ENCODE peak calls at places on chromosomes 16 and 17, in seven cellular contexts. A is neural progenitor cell; I is stimulated activated CD8-positive, alpha-beta memory T cell treated with anti-CD3 and anti-CD28 coated beads, Interleukin-4, amount 100 ng/mL, for 1 hour; C is EL; O is NCI-H1105 treated with DMSO at 0.1 percent for 48 hours; P is activated T-helper 9 cell treated with anti-CD3 and anti-CD28 coated beads, Interleukin-2, amount 50 U/mL, for 16 hours; W is retinal pigment epithelial cell. T is an unnamed sample.

GRCh38 chr17:51079049-51079448 is 41.6 kb downstream of the SPAG9 start:
- DNase-seq in I (no peak), O (no peak), P (no peak), A (no peak), C (peak), W (no peak), T (no peak)

GRCh38 chr17:29933379-29933778 is 3.4 kb upstream of the SSH2 start:
- DNase-seq in C (peak), P (no peak), I (no peak), W (no peak), O (peak), A (peak), T (peak)

GRCh38 chr16:69845181-69845580 is 83.0 kb downstream of the WWP2 start:
- DNase-seq in C (no peak), A (no peak), P (no peak), O (no peak), W (no peak), I (no peak), T (no peak)

GRCh38 chr16:2090819-2091721 is 43.3 kb downstream of the TSC2 start:
- DNase-seq in W (no peak), P (no peak), A (peak), I (no peak), C (peak), O (no peak), T (no peak)

GRCh38 chr17:43467981-43468541 is 15.7 kb upstream of the DHX8 start:
- DNase-seq in O (no peak), C (peak), W (peak), I (no peak), A (peak), P (no peak), T (no peak)

GRCh38 chr16:49365711-49366509 is 7.7 kb upstream of the C16orf78 start:
- DNase-seq in P (no peak), I (no peak), A (no peak), C (no peak), W (no peak), O (no peak), T (no peak)

GRCh38 chr16:88700636-88701482 is 5.3 kb downstream of the RNF166 start:
- DNase-seq in O (no peak), W (peak), I (peak), P (peak), A (no peak), C (peak), T (peak)

GRCh38 chr16:56202036-56202435 is 10.7 kb downstream of the GNAO1 start:
- DNase-seq in I (no peak), W (no peak), O (peak), P (no peak), A (no peak), C (peak), T (no peak)

GRCh38 chr16:2326191-2326590 is 14.3 kb downstream of the ABCA3 start:
- DNase-seq in C (no peak), O (no peak), I (no peak), P (no peak), W (no peak), A (no peak), T (no peak)

GRCh38 chr17:75869282-75870141 is 8.9 kb downstream of the TRIM47 start:
- DNase-seq in I (no peak), O (no peak), W (no peak), P (no peak), A (no peak), C (no peak), T (no peak)

GRCh38 chr17:11996722-11997146 is 541 bp downstream of the ZNF18 start:
- DNase-seq in O (peak), P (no peak), W (peak), A (no peak), C (no peak), I (no peak), T (peak)

GRCh38 chr17:75498726-75499213 is 16.6 kb downstream of the CASKIN2 start:
- DNase-seq in P (no peak), O (no peak), W (no peak), C (peak), I (no peak), A (no peak), T (peak)

GRCh38 chr16:87132361-87133014 is 184.7 kb downstream of the C16orf95 start:
- DNase-seq in P (no peak), I (no peak), W (peak), A (peak), C (peak), O (no peak), T (no peak)